ENCODE peak calls at places on chromosomes 4 and X, in six cellular contexts. B is GM12878, V is IMR-90, M is HepG2, Y is A549, I is SK-N-SH. X is an unnamed sample.

GRCh38 chr4:174524242-174524641 is 2.0 kb upstream of the HPGD start:
- DNase-seq in B (no peak), V (no peak), Y (no peak), M (no peak), I (no peak), X (peak)

GRCh38 chr4:69858683-69859082 is 1.3 kb downstream of the SULT1E1 start:
- DNase-seq in V (no peak), Y (no peak), B (no peak), I (no peak), M (no peak), X (no peak)

GRCh38 chr4:90127706-90128345 is 632 bp downstream of the CCSER1 start:
- DNase-seq in V (no peak), I (peak), B (no peak), Y (no peak), M (no peak), X (no peak)

GRCh38 chr4:79237836-79238235 is 88.0 kb downstream of the NAA11 start:
- DNase-seq in M (no peak), Y (no peak), I (no peak), B (no peak), V (no peak), X (no peak)

GRCh38 chrX:133660356-133660755 is 245.1 kb upstream of the GPC4 start:
- DNase-seq in I (no peak), Y (no peak), B (no peak), V (peak), M (no peak), X (no peak)

GRCh38 chr4:180449395-180449956 is 1793.7 kb upstream of the TENM3 start:
- DNase-seq in M (peak), Y (peak), V (peak), B (no peak), I (peak), X (no peak)

GRCh38 chr4:124423160-124423559 is 289.4 kb downstream of the ANKRD50 start:
- DNase-seq in V (peak), Y (no peak), B (no peak), I (no peak), M (no peak), X (no peak)

GRCh38 chr4:20299515-20299914 is 47.8 kb downstream of the SLIT2 start:
- DNase-seq in V (peak), Y (peak), B (no peak), M (peak), I (peak), X (no peak)

GRCh38 chr4:182648766-182649165 is 268.4 kb downstream of the DCTD start:
- DNase-seq in I (no peak), V (no peak), Y (no peak), B (no peak), M (no peak), X (no peak)

GRCh38 chr4:99856166-99856565 is 38.1 kb downstream of the LAMTOR3 start:
- DNase-seq in I (no peak), B (no peak), V (peak), Y (no peak), M (no peak), X (no peak)

GRCh38 chr4:78542373-78542772 is 9.2 kb upstream of the ANXA3 start:
- DNase-seq in M (peak), I (no peak), Y (peak), B (no peak), V (peak), X (no peak)

GRCh38 chrX:1496076-1496475 is 40.9 kb downstream of the P2RY8 start:
- DNase-seq in V (no peak), Y (no peak), B (no peak), I (no peak), M (no peak), X (no peak)

GRCh38 chr4:37885496-37885895 is 5.4 kb upstream of the TBC1D1 start:
- DNase-seq in M (no peak), V (peak), I (peak), Y (no peak), B (no peak), X (no peak)

GRCh38 chr4:130210871-130211270 is 1114.9 kb downstream of the C4orf33 start:
- DNase-seq in I (no peak), M (no peak), Y (peak), B (no peak), V (no peak), X (no peak)

GRCh38 chrX:16785247-16786138 is 773 bp upstream of the TXLNG start:
- DNase-seq in M (no peak), Y (no peak), V (no peak), I (peak), B (no peak), X (no peak)

GRCh38 chr4:186032259-186032658 is 36.7 kb upstream of the TLR3 start:
- DNase-seq in V (no peak), M (no peak), Y (peak), I (no peak), B (no peak), X (no peak)

GRCh38 chrX:31153475-31154047 is 81.7 kb upstream of the FTHL17 start:
- DNase-seq in M (no peak), Y (no peak), B (no peak), I (peak), V (no peak), X (no peak)

GRCh38 chr4:120052840-120053239 is 13.8 kb downstream of the MAD2L1 start:
- DNase-seq in M (no peak), Y (peak), B (no peak), I (no peak), V (peak), X (no peak)

GRCh38 chr4:37244583-37245390 is at the start of gene NWD2:
- DNase-seq in B (no peak), M (no peak), I (peak), Y (no peak), V (no peak), X (no peak)

GRCh38 chr4:98261291-98262271 is at the start of gene RAP1GDS1:
- DNase-seq in B (no peak), V (peak), I (peak), Y (peak), M (peak), X (peak)

GRCh38 chrX:49233176-49233575 is at the start of gene CACNA1F:
- DNase-seq in Y (no peak), V (no peak), B (no peak), M (no peak), I (no peak), X (no peak)

GRCh38 chr4:139154538-139154937 is 22.5 kb downstream of the ELF2 start:
- DNase-seq in V (no peak), I (no peak), M (peak), Y (no peak), B (no peak), X (peak)

GRCh38 chr4:3419836-3420605 is 21.7 kb upstream of the HGFAC start:
- DNase-seq in I (no peak), B (no peak), V (no peak), M (no peak), Y (no peak), X (no peak)

GRCh38 chrX:70176938-70177533 is at the start of gene DGAT2L6:
- DNase-seq in I (no peak), Y (no peak), M (no peak), V (no peak), B (peak), X (peak)

GRCh38 chr4:174457468-174457867 is 64.8 kb downstream of the HPGD start:
- DNase-seq in B (no peak), I (no peak), M (no peak), V (no peak), Y (no peak), X (no peak)

GRCh38 chr4:169243808-169244207 is 26.9 kb downstream of the SH3RF1 start:
- DNase-seq in V (peak), Y (peak), M (peak), I (no peak), B (no peak), X (no peak)

GRCh38 chrX:24025741-24026402 is 1.1 kb downstream of the KLHL15 start:
- DNase-seq in Y (peak), V (peak), I (no peak), B (no peak), M (no peak), X (no peak)

GRCh38 chr4:60952921-60953320 is 247.2 kb upstream of the ADGRL3 start:
- DNase-seq in Y (no peak), M (no peak), V (no peak), B (no peak), I (no peak), X (no peak)

GRCh38 chrX:19805054-19805690 is 82.2 kb downstream of the SH3KBP1 start:
- DNase-seq in B (no peak), M (no peak), I (no peak), Y (no peak), V (no peak), X (no peak)
- TF ChIP-seq SMC3 in B (no peak), M (no peak), I (no peak), Y (no peak), V (no peak), X (no peak)

GRCh38 chr4:2074588-2074987 is 15.5 kb downstream of the NAT8L start:
- DNase-seq in B (no peak), M (no peak), V (no peak), Y (no peak), I (no peak), X (no peak)

GRCh38 chr4:2075987-2076907 is 17.1 kb downstream of the NAT8L start:
- DNase-seq in M (peak), I (no peak), V (no peak), Y (no peak), B (no peak), X (no peak)

GRCh38 chr4:2076908-2077534 is 17.9 kb downstream of the NAT8L start:
- DNase-seq in Y (no peak), I (no peak), M (peak), V (no peak), B (no peak), X (no peak)

GRCh38 chr4:2073808-2074481 is 14.8 kb downstream of the NAT8L start:
- DNase-seq in I (peak), M (no peak), Y (no peak), V (no peak), B (no peak), X (no peak)

GRCh38 chr4:2075171-2075986 is 16.3 kb downstream of the NAT8L start:
- DNase-seq in B (no peak), I (no peak), V (no peak), Y (no peak), M (no peak), X (no peak)
- TF ChIP-seq SMC3 in B (no peak), I (no peak), V (no peak), Y (no peak), M (no peak), X (no peak)

GRCh38 chrX:41085883-41086626 is 810 bp downstream of the USP9X start:
- DNase-seq in I (peak), B (no peak), M (peak), Y (peak), V (peak), X (peak)
- TF ChIP-seq SMC3 in I (no peak), B (no peak), M (no peak), Y (no peak), V (no peak), X (no peak)

GRCh38 chr4:39042365-39042764 is 10.2 kb upstream of the TMEM156 start:
- DNase-seq in I (no peak), B (no peak), Y (peak), M (peak), V (peak), X (no peak)
- TF ChIP-seq SMC3 in I (no peak), B (no peak), Y (no peak), M (no peak), V (no peak), X (no peak)

DNA sequence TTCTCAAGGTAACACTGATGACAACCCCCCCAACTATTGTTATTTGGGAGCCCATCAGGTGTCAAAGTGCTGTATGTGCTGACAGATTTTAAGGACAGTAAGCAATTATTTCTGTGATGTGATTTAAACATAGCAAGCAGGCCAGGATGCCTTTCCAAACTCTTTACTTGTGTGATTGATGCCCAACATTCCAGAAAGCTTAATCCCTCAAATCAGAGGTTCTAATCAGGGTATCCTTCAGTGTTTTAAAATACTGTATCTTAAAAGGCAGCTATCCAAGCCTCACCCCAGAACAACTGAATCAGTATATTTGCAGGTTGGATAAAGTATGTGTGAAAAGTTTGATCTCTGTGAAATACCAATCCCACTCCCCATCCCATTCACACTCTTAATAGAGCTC is 119.7 kb downstream of the GASK1B start:
- DNase-seq in M (no peak), I (no peak), V (no peak), Y (no peak), B (no peak), X (no peak)
- TF ChIP-seq SMC3 in M (no peak), I (no peak), V (no peak), Y (no peak), B (no peak), X (no peak)

DNA sequence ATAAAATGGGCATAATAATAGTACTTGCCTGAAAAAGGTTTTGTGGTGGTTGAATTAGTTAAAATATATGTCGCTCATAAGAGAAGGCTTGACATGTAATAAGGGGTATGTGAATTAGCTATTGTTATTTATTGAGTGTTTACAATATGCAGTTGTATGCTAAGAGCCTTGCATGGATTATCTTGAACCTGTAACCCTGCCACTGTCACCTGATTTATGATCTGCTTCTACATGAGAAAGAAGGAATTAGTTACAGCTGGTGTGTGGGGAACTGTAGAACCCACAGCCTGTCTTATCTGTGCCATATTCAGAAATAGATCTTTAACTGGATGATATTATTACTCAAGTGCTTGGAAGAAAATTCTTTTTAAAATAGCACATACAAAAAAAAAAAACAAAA is 227.7 kb downstream of the LDB2 start:
- DNase-seq in V (no peak), M (no peak), Y (no peak), B (no peak), I (no peak), X (no peak)
- TF ChIP-seq SMC3 in V (no peak), M (no peak), Y (no peak), B (no peak), I (no peak), X (no peak)

DNA sequence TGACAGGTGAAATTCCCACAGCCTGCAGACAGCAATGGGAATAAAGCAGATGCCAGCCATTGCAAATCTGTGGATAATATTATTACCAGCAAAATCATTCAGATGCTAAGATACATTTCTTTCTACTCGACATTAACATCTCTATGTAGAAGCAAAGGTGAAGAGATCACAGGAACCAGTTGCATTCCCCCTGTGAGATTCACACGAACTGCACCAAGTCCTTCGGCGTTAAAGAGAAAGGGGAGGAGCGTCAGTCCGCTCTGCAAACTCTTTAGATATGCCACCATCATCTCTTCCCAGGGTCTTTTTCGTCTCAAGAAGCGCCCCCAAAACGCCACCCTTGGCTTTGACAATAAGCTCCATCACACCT is 1.9 kb downstream of the NEUROG2 start:
- DNase-seq in B (no peak), V (no peak), I (peak), M (no peak), Y (no peak), X (no peak)
- TF ChIP-seq SMC3 in B (no peak), V (no peak), I (no peak), M (no peak), Y (no peak), X (no peak)

DNA sequence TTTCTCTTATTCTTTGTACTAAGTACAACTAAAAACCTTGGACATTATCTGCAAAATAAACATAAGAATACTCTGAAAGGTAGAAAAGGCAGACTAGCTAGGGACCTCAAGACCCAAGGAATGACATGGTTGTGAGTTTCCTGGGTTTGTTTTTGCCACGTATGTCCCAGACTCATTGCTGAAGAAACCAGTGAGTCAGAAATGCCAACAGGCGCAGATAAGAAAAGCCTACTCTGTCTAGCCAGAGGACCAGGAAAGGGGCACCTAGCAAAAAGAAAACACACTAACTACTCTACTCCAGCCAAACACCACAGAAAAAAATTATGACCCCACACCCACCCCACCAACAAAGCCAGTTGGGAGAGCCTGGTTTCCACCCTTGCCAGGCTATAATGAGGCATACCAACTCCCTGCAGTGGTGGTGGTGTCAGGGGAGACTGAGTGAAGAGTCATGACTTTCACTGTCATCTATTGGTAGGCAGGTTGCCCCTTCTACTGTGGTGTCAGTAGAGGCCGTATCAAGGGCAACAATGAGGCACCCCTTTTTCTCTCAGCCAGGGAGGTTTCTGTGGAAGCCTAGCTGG is 10.9 kb downstream of the MTMR1 start:
- DNase-seq in V (peak), B (no peak), M (no peak), I (no peak), Y (no peak), X (no peak)
- TF ChIP-seq SMC3 in V (no peak), B (no peak), M (no peak), I (no peak), Y (no peak), X (no peak)

DNA sequence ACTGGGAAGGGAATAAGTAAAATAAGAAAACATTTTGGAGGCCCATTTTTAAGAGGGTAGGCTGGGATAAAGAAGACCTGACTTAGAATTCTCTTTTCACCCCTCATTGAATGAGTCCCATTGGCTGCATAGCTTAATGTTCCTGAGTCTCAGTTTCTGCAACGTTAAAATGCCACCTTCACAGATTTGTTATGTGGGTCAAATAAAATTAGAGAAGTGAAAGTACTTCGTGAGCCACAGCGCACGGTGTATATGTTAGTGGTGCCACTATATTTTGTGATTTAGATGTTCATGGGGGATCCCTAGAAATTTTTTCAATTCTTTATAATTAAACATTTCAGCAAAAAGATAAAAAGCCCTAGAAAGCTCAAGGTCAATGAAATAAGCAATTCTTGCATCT is 109.2 kb upstream of the HS3ST1 start:
- DNase-seq in B (no peak), V (no peak), I (no peak), Y (no peak), M (no peak), X (no peak)
- TF ChIP-seq SMC3 in B (no peak), V (no peak), I (no peak), Y (no peak), M (no peak), X (no peak)